ENCODE peak calls at places on chromosomes 12 and 14, in six cellular contexts. One of them, this sample, is unnamed.

GRCh38 chr12:87259405-87259804 is 769.8 kb downstream of the C12orf50 start:
- DNase-seq in IMR-90: peak; percentile 37
- DNase-seq in mesenchymal stem cell: no peak
- DNase-seq in H9: no peak
- DNase-seq in neuronal stem cell: no peak
- DNase-seq in H1: no peak
- DNase-seq in this sample: no peak

GRCh38 chr12:90854136-90854689 is 100.8 kb downstream of the CCER1 start:
- DNase-seq in IMR-90: peak; percentile 63
- DNase-seq in mesenchymal stem cell: peak; percentile 58
- DNase-seq in H9: no peak
- DNase-seq in neuronal stem cell: peak; percentile 23
- DNase-seq in H1: no peak
- DNase-seq in this sample: peak; percentile 7

GRCh38 chr12:54561164-54561563 is 11.8 kb downstream of the PDE1B start:
- DNase-seq in IMR-90: no peak
- DNase-seq in mesenchymal stem cell: no peak
- DNase-seq in H9: no peak
- DNase-seq in neuronal stem cell: no peak
- DNase-seq in H1: no peak
- DNase-seq in this sample: no peak

GRCh38 chr12:48197967-48198618 is 5.0 kb downstream of the OR10AD1 start:
- DNase-seq in IMR-90: peak; percentile 87
- DNase-seq in mesenchymal stem cell: peak; percentile 85
- DNase-seq in H9: peak; percentile 100
- DNase-seq in neuronal stem cell: peak; percentile 90
- DNase-seq in H1: peak; percentile 93
- DNase-seq in this sample: peak; percentile 92

GRCh38 chr12:94516985-94517384 is 57.3 kb upstream of the CEP83 start:
- DNase-seq in IMR-90: peak; percentile 39
- DNase-seq in mesenchymal stem cell: peak; percentile 7
- DNase-seq in H9: no peak
- DNase-seq in neuronal stem cell: no peak
- DNase-seq in H1: no peak
- DNase-seq in this sample: no peak

GRCh38 chr12:51525518-51525917 is 65.5 kb upstream of the SCN8A start:
- DNase-seq in IMR-90: no peak
- DNase-seq in mesenchymal stem cell: no peak
- DNase-seq in H9: no peak
- DNase-seq in neuronal stem cell: no peak
- DNase-seq in H1: no peak
- DNase-seq in this sample: no peak

GRCh38 chr12:122873540-122873939 is 22.4 kb downstream of the VPS37B start:
- DNase-seq in IMR-90: no peak
- DNase-seq in mesenchymal stem cell: no peak
- DNase-seq in H9: no peak
- DNase-seq in neuronal stem cell: no peak
- DNase-seq in H1: no peak
- DNase-seq in this sample: peak; percentile 45

GRCh38 chr14:95993768-95994592 is 45.2 kb upstream of the C14orf132 start:
- DNase-seq in IMR-90: peak; percentile 53
- DNase-seq in mesenchymal stem cell: peak; percentile 58
- DNase-seq in H9: peak; percentile 72
- DNase-seq in neuronal stem cell: peak; percentile 73
- DNase-seq in H1: peak; percentile 78
- DNase-seq in this sample: peak; percentile 69

GRCh38 chr14:36068777-36069534 is 107.6 kb downstream of the PTCSC3 start:
- DNase-seq in IMR-90: peak; percentile 21
- DNase-seq in mesenchymal stem cell: no peak
- DNase-seq in H9: no peak
- DNase-seq in neuronal stem cell: no peak
- DNase-seq in H1: no peak
- DNase-seq in this sample: peak; percentile 76

GRCh38 chr12:5396541-5396940 is 35.4 kb upstream of the NTF3 start:
- DNase-seq in IMR-90: no peak
- DNase-seq in mesenchymal stem cell: no peak
- DNase-seq in H9: no peak
- DNase-seq in neuronal stem cell: no peak
- DNase-seq in H1: no peak
- DNase-seq in this sample: no peak

GRCh38 chr14:78029471-78030372 is 140.5 kb upstream of the NRXN3 start:
- DNase-seq in IMR-90: no peak
- DNase-seq in mesenchymal stem cell: no peak
- DNase-seq in H9: peak; percentile 68
- DNase-seq in neuronal stem cell: no peak
- DNase-seq in H1: peak; percentile 63
- DNase-seq in this sample: no peak

GRCh38 chr12:3328081-3328480 is 162.9 kb upstream of the PRMT8 start:
- DNase-seq in IMR-90: no peak
- DNase-seq in mesenchymal stem cell: no peak
- DNase-seq in H9: no peak
- DNase-seq in neuronal stem cell: no peak
- DNase-seq in H1: no peak
- DNase-seq in this sample: peak; percentile 66

GRCh38 chr12:68631177-68631576 is 20.5 kb downstream of the RAP1B start:
- DNase-seq in IMR-90: peak; percentile 22
- DNase-seq in mesenchymal stem cell: no peak
- DNase-seq in H9: no peak
- DNase-seq in neuronal stem cell: no peak
- DNase-seq in H1: no peak
- DNase-seq in this sample: no peak

GRCh38 chr14:64779472-64779871 is 75.2 kb downstream of the PLEKHG3 start:
- DNase-seq in IMR-90: no peak
- DNase-seq in mesenchymal stem cell: no peak
- DNase-seq in H9: no peak
- DNase-seq in neuronal stem cell: no peak
- DNase-seq in H1: no peak
- DNase-seq in this sample: no peak

GRCh38 chr12:87136330-87136976 is 880.3 kb upstream of the MGAT4C start:
- DNase-seq in IMR-90: peak; percentile 60
- DNase-seq in mesenchymal stem cell: peak; percentile 67
- DNase-seq in H9: no peak
- DNase-seq in neuronal stem cell: no peak
- DNase-seq in H1: no peak
- DNase-seq in this sample: no peak

GRCh38 chr14:103194256-103195045 is 71.2 kb downstream of the TNFAIP2 start:
- DNase-seq in IMR-90: peak; percentile 66
- DNase-seq in mesenchymal stem cell: peak; percentile 76
- DNase-seq in H9: no peak
- DNase-seq in neuronal stem cell: no peak
- DNase-seq in H1: no peak
- DNase-seq in this sample: peak; percentile 86

GRCh38 chr14:71554959-71555612 is 377.1 kb upstream of the RGS6 start:
- DNase-seq in IMR-90: no peak
- DNase-seq in mesenchymal stem cell: peak; percentile 11
- DNase-seq in H9: no peak
- DNase-seq in neuronal stem cell: no peak
- DNase-seq in H1: no peak
- DNase-seq in this sample: no peak

GRCh38 chr12:113250045-113250444 is 28.8 kb downstream of the TPCN1 start:
- DNase-seq in IMR-90: no peak
- DNase-seq in mesenchymal stem cell: no peak
- DNase-seq in H9: no peak
- DNase-seq in neuronal stem cell: no peak
- DNase-seq in H1: no peak
- DNase-seq in this sample: no peak

DNA sequence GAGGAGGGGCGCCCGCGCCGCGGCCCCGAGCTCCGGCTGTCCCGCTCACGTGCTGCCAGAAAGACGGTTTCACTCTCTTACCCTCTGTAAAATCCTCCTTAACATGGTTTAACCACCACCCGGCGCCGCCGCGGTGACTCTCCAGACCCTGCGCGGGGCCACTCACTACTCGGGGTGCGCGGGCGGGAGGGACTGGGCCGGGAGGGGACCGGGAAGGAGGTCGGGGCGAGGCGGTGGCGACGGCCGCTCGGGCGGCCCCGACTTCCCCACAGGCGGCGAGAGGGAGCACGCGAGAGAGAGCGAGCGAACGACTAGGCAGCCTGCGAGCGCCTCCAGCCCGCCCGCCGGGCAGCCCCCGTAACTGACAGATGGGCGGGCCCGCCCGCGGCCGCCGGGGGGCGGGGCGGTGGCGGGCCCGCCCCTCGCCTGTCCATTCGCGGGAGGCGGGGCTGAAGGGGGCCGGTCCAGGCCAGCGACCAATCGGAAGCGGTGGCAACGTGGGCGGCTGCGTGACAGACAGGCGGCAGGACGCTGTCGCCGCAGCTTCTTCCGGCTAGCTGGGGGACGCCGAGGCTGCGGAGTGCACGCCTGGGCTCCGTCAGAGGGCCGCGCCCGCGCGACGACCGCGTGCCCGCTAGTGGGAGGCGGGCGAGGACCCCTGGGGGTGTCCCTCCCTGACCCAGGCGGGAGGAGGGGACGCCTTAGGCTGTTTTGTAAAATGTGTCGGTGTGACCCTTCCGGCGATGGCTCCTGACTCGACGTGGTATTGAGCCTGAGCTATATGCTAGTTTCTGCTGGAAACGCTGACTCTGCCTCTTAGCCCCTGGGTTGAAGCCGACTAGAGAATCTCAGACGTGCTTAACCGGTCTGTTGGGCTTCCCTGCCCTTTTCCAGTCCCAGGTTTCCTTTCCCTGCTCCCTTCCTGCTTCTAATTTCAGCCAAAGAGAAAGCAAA is at the start of gene EEA1:
- DNase-seq in IMR-90: peak; percentile 95
- DNase-seq in mesenchymal stem cell: peak; percentile 96
- DNase-seq in H9: peak; percentile 99
- DNase-seq in neuronal stem cell: peak; percentile 95
- DNase-seq in H1: peak; percentile 91
- DNase-seq in this sample: peak; percentile 98
- H2BK5ac ChIP-seq in IMR-90: peak within 1 kb of the TSS; percentile 93
- H2BK5ac ChIP-seq in mesenchymal stem cell: peak within 1 kb of the TSS; percentile 81
- H2BK5ac ChIP-seq in H9: no peak within 1 kb of the TSS
- H2BK5ac ChIP-seq in neuronal stem cell: peak within 1 kb of the TSS; percentile 15
- H2BK5ac ChIP-seq in H1: peak within 1 kb of the TSS; percentile 61
- H2BK5ac ChIP-seq in this sample: peak within 1 kb of the TSS; percentile 77

DNA sequence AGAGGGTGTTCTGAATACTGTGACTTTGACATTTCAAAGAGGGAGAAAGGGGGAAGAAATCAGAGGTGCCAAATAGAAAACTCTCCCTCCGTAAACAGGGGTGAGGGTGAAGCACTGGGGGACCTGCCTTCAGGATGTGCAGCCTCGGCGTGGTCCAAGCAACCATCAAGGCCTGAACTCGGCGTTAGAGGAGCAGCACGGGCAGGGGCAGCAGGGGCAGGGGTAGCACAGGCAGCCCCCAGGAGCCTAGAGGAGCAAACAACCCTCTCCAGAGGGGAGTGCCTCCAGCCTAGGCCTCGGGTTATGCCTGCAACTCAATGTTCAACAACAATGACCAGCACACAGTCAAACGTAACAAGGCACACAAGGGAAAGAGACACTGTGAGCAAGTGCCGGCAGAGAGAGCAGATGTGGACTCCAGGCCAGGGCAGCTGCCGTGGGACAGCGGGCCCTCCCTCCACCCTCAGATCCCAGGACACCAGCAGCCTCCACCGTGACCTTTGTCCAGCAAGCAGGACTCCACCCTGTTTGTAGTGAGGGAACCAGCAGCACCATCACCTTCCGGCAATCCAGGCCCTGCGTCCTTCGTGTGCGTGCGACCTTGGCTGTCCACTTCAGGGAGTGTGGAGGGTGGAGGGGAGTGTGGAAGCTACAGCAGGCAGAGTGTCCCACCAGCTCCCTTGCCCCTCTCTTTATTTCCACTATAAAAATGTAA is 18.0 kb downstream of the GALNT9 start:
- DNase-seq in IMR-90: no peak
- DNase-seq in mesenchymal stem cell: no peak
- DNase-seq in H9: no peak
- DNase-seq in neuronal stem cell: no peak
- DNase-seq in H1: no peak
- DNase-seq in this sample: no peak
- H3K4me2 ChIP-seq in IMR-90: no peak overlapping the region
- H3K4me2 ChIP-seq in mesenchymal stem cell: no peak overlapping the region
- H3K4me2 ChIP-seq in H9: no peak overlapping the region
- H3K4me2 ChIP-seq in neuronal stem cell: no peak overlapping the region
- H3K4me2 ChIP-seq in H1: no peak overlapping the region
- H3K4me2 ChIP-seq in this sample: no peak overlapping the region

DNA sequence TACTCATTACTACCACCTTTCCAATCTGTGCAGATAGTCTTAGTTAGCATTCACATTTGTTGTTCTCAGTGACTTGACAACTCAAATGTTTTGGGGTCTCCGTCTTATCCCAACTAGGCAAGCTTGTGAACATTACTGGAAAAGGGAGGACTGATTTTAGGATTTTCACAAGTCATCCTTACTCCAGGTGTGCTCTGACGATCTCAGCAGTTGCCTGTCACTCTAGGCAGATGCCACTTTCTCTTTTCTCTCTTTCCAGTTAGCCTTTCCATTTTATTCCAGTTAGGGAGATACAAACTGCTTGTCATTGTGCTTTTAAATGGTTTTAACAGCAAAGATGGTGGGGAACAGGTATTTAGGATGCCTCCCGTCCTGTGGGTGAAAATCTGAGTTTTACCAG is 1.1 kb downstream of the PA2G4 start:
- DNase-seq in IMR-90: no peak
- DNase-seq in mesenchymal stem cell: no peak
- DNase-seq in H9: no peak
- DNase-seq in neuronal stem cell: no peak
- DNase-seq in H1: no peak
- DNase-seq in this sample: no peak
- H2AFZ ChIP-seq in IMR-90: no peak overlapping the region
- H2AFZ ChIP-seq in mesenchymal stem cell: no peak overlapping the region
- H2AFZ ChIP-seq in H9: no peak overlapping the region
- H2AFZ ChIP-seq in neuronal stem cell: no peak overlapping the region
- H2AFZ ChIP-seq in H1: no peak overlapping the region
- H2AFZ ChIP-seq in this sample: no peak overlapping the region

GRCh38 chr14:74979442-74980397 is 23.0 kb upstream of the EIF2B2 start:
- DNase-seq in IMR-90: peak; percentile 36
- DNase-seq in mesenchymal stem cell: peak; percentile 73
- DNase-seq in H9: peak; percentile 68
- DNase-seq in neuronal stem cell: no peak
- DNase-seq in H1: peak; percentile 66
- DNase-seq in this sample: peak; percentile 92

GRCh38 chr14:74981833-74982232 is 20.9 kb upstream of the EIF2B2 start:
- DNase-seq in IMR-90: no peak
- DNase-seq in mesenchymal stem cell: no peak
- DNase-seq in H9: peak; percentile 19
- DNase-seq in neuronal stem cell: no peak
- DNase-seq in H1: no peak
- DNase-seq in this sample: no peak

GRCh38 chr14:74979029-74979428 is 23.6 kb upstream of the PGF start:
- DNase-seq in IMR-90: no peak
- DNase-seq in mesenchymal stem cell: no peak
- DNase-seq in H9: no peak
- DNase-seq in neuronal stem cell: no peak
- DNase-seq in H1: no peak
- DNase-seq in this sample: peak; percentile 88

GRCh38 chr14:74980746-74981661 is 21.7 kb upstream of the EIF2B2 start:
- DNase-seq in IMR-90: peak; percentile 19
- DNase-seq in mesenchymal stem cell: peak; percentile 35
- DNase-seq in H9: peak; percentile 59
- DNase-seq in neuronal stem cell: peak; percentile 81
- DNase-seq in H1: peak; percentile 72
- DNase-seq in this sample: no peak

GRCh38 chr14:74980398-74980745 is 22.3 kb upstream of the EIF2B2 start:
- DNase-seq in IMR-90: no peak
- DNase-seq in mesenchymal stem cell: no peak
- DNase-seq in H9: no peak
- DNase-seq in neuronal stem cell: no peak
- DNase-seq in H1: no peak
- DNase-seq in this sample: no peak
- H2BK5ac ChIP-seq in IMR-90: no peak overlapping the region
- H2BK5ac ChIP-seq in mesenchymal stem cell: no peak overlapping the region
- H2BK5ac ChIP-seq in H9: no peak overlapping the region
- H2BK5ac ChIP-seq in neuronal stem cell: peak overlapping the region; percentile 39
- H2BK5ac ChIP-seq in H1: no peak overlapping the region
- H2BK5ac ChIP-seq in this sample: peak overlapping the region; percentile 10

GRCh38 chr12:65926119-65927004 is 102.1 kb downstream of the HMGA2 start:
- DNase-seq in IMR-90: no peak
- DNase-seq in mesenchymal stem cell: no peak
- DNase-seq in H9: no peak
- DNase-seq in neuronal stem cell: no peak
- DNase-seq in H1: no peak
- DNase-seq in this sample: no peak
- H3K4me2 ChIP-seq in IMR-90: no peak overlapping the region
- H3K4me2 ChIP-seq in mesenchymal stem cell: peak overlapping the region; percentile 5
- H3K4me2 ChIP-seq in H9: peak overlapping the region; percentile 40
- H3K4me2 ChIP-seq in neuronal stem cell: no peak overlapping the region
- H3K4me2 ChIP-seq in H1: peak overlapping the region; percentile 48
- H3K4me2 ChIP-seq in this sample: no peak overlapping the region

This sample was measured in trophoblast cell.